ENCODE peak calls at places on chromosomes 16 and 17, in five cellular contexts. M is A549, C is AG04450, T is astrocyte of the spinal cord, R is tibial nerve. E is an unnamed sample.

GRCh38 chr16:86984975-86985655 is 332.1 kb downstream of the C16orf95 start:
- DNase-seq in C (no peak), R (no peak), M (no peak), T (no peak), E (no peak)

GRCh38 chr17:4560837-4561241 is 462 bp upstream of the GGT6 start:
- DNase-seq in T (no peak), C (no peak), R (no peak), M (no peak), E (no peak)

GRCh38 chr17:4152471-4152870 is 9.5 kb downstream of the CYB5D2 start:
- DNase-seq in M (no peak), T (peak; percentile 42), R (no peak), C (no peak), E (no peak)

GRCh38 chr16:46748775-46749705 is 896 bp upstream of the MYLK3 start:
- DNase-seq in T (no peak), M (no peak), C (no peak), R (no peak), E (no peak)

GRCh38 chr17:60229189-60229802 is 79.5 kb downstream of the CA4 start:
- DNase-seq in C (no peak), R (no peak), M (no peak), T (peak; percentile 9), E (no peak)

GRCh38 chr16:30805370-30806169 is 18.6 kb upstream of the ZNF629 start:
- DNase-seq in R (peak; percentile 69), C (no peak), T (peak; percentile 79), M (peak; percentile 89), E (peak; percentile 45)

GRCh38 chr17:47816111-47816735 is 5.4 kb downstream of the OSBPL7 start:
- DNase-seq in R (no peak), C (no peak), M (no peak), T (no peak), E (no peak)

GRCh38 chr16:7405166-7405565 is 72.5 kb downstream of the RBFOX1 start:
- DNase-seq in C (no peak), M (no peak), T (no peak), R (no peak), E (no peak)

GRCh38 chr16:47979783-47980182 is 176.0 kb downstream of the ABCC12 start:
- DNase-seq in T (no peak), M (no peak), C (no peak), R (no peak), E (no peak)

GRCh38 chr17:72553051-72553755 is 432.4 kb downstream of the SOX9 start:
- DNase-seq in R (no peak), M (no peak), C (no peak), T (no peak), E (no peak)

GRCh38 chr16:23694707-23695373 is 16.2 kb downstream of the PLK1 start:
- DNase-seq in M (no peak), C (no peak), T (peak; percentile 52), R (no peak), E (no peak)

GRCh38 chr17:11823862-11824261 is 173.4 kb downstream of the ZNF18 start:
- DNase-seq in R (no peak), T (no peak), M (no peak), C (no peak), E (no peak)

GRCh38 chr17:47901423-47901822 is 5.4 kb downstream of the SP2 start:
- DNase-seq in C (no peak), T (no peak), R (no peak), M (no peak), E (no peak)

GRCh38 chr16:56370836-56371235 is 54.5 kb downstream of the AMFR start:
- DNase-seq in T (peak; percentile 25), C (no peak), M (no peak), R (no peak), E (no peak)

GRCh38 chr16:83420206-83420760 is 387.5 kb upstream of the HSBP1 start:
- DNase-seq in C (no peak), M (no peak), R (no peak), T (peak; percentile 42), E (no peak)

GRCh38 chr16:9874233-9874632 is 308.0 kb downstream of the GRIN2A start:
- DNase-seq in C (no peak), M (no peak), R (no peak), T (no peak), E (no peak)

GRCh38 chr17:40561871-40562611 is 3.2 kb downstream of the CCR7 start:
- DNase-seq in T (no peak), M (no peak), C (no peak), R (no peak), E (no peak)

GRCh38 chr16:27408602-27409031 is 6.6 kb downstream of the IL21R start:
- DNase-seq in T (no peak), M (no peak), R (no peak), C (no peak), E (no peak)

GRCh38 chr16:1763521-1764511 is 7.5 kb downstream of the NME3 start:
- DNase-seq in R (no peak), T (peak; percentile 45), C (no peak), M (no peak), E (no peak)

GRCh38 chr16:57054771-57055170 is 37.6 kb upstream of the CPNE2 start:
- DNase-seq in R (no peak), M (no peak), T (no peak), C (no peak), E (no peak)

GRCh38 chr16:54099627-54100026 is 187.0 kb downstream of the IRX3 start:
- DNase-seq in R (no peak), M (no peak), T (no peak), C (no peak), E (no peak)

GRCh38 chr16:54096607-54097006 is 190.0 kb downstream of the IRX3 start:
- DNase-seq in T (no peak), M (no peak), R (no peak), C (no peak), E (no peak)

GRCh38 chr16:54098247-54098646 is 188.3 kb downstream of the IRX3 start:
- DNase-seq in R (no peak), C (no peak), T (no peak), M (no peak), E (no peak)

GRCh38 chr16:54094641-54095040 is 191.9 kb downstream of the IRX3 start:
- DNase-seq in R (no peak), M (no peak), T (no peak), C (no peak), E (no peak)

GRCh38 chr16:54097774-54098173 is 188.8 kb downstream of the IRX3 start:
- DNase-seq in R (no peak), C (no peak), M (no peak), T (no peak), E (no peak)
- TF ChIP-seq CTCF in R (no peak), C (no peak), M (no peak), T (no peak), E (no peak)

DNA sequence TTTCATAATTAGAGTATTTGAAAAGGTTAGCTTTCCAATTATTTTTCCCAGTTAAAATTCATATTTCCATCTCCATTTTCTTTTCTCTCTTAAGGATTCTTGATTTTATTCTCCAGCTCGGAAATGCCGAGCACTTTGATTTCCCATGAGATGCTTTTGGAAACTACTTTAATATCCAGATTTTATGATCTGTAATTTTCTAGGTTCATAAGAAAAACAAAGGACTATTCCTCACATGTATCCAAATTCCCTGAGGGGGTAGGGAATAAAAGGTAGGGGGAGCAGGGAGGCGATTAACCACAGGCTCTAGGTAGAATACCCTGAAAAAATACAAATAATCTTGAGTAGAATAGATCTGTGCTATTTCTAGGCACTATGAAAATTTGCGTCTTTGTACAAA is 938 bp downstream of the RNF43 start:
- DNase-seq in T (no peak), C (no peak), M (no peak), R (no peak), E (no peak)
- TF ChIP-seq CTCF in T (no peak), C (no peak), M (no peak), R (no peak), E (no peak)

DNA sequence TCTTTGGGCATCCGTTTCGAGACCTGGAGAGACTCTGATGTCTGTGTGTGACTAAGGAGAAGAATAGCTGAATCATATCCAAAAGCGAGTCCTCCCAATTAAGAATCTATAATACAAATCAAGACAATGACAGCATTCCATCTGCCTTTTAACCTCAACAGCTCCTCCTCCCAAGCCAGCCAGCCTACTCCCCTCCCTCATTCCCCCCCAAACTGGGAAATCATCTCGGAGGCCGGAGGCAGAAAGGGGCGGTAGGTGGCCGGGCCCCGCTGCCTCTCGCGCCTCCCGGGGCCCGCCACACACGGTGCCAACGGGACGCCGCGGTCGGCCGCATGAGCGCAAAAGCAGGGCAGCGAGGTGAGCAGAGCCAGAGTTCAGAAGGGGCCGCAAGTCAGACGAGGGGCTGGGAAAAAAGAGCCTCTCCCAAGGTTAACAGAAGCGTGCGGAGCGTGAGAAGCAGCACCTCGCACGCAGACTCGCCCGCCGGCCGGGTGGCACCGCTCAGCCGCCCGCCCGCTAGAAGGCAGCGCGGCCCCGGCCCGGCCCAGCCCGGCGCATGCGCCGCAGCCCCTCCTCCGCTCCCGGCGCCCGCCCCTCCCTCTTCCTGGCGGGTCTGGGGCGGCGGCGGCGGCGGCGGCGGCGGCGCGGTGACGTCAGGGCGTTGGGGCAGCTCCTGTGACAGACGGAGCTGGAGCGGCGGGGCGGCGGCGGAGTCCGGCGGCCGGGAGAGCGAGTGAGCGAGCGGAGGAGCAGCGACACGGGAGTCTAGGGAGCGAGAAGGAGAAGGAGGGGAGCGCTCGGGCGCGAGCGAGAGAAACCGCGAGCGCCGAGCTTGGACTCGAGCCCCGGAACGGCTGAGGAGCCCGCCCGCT is at the start of gene PAFAH1B1:
- DNase-seq in T (peak; percentile 92), C (peak; percentile 21), R (peak; percentile 77), M (peak; percentile 92), E (peak; percentile 59)
- TF ChIP-seq CTCF in T (no peak), C (peak; percentile 1), R (no peak), M (peak; percentile 23), E (no peak)

DNA sequence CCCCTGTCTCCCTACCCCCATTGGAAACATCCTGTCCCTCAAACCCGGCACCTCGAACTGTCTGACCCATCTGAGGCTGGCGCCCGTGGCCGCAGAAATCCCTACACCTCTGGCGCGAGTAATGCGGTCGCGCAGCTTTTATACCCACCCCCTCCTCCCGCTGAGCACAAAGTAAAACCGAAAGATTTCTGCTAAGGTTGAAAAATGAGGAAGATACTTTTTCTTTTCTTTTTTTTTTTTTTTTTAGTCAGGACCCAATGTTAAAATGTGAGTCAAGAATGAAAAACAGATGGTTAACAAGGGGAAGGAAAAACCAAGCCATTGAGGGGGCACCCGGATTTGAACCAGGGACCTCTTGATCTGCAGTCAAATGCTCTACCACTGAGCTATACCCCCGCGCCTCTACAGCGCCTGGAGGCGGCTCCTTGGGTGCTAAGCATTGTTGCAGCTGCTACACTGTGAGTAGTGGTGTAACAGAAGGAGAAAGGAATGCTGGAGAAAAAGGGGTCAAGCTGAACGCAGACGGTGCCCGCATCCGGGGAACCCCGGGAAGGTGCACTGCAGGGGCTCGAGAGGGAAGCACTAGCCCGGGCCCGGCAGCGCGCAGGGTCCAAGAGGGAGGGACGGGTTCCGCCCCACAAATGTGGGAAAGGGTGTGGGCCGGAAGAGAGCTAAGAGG is 751 bp upstream of the LASP1 start:
- DNase-seq in C (peak; percentile 77), R (peak; percentile 96), T (peak; percentile 91), M (peak; percentile 93), E (peak; percentile 84)
- TF ChIP-seq CTCF in C (peak; percentile 36), R (no peak), T (peak; percentile 42), M (peak; percentile 51), E (peak; percentile 30)

DNA sequence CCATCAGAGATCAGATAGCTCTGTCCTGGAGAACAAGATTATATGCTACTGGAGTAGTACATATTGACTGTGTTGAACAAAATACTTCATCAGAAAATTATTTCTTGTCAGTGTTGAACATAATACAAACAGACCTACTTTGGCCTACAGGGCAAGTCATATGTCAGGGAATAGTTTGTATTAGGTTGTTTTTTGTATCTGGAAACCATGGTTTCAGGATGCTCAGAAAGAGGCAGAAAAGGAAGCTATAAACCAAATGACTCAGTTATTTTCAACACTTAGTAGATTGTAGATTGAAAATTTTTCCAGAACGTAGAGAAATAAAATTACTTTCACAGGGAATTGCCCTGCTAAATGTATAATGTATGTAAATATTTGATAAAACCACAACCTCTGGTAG is 198.4 kb downstream of the CYB561 start:
- DNase-seq in R (no peak), M (no peak), C (no peak), T (no peak), E (no peak)
- TF ChIP-seq CTCF in R (no peak), M (no peak), C (no peak), T (no peak), E (no peak)

GRCh38 chr17:35142467-35142796 is 329 bp upstream of the NLE1 start:
- DNase-seq in C (no peak), T (no peak), R (no peak), M (no peak), E (no peak)
- TF ChIP-seq CTCF in C (no peak), T (no peak), R (no peak), M (no peak), E (no peak)